ENCODE peak calls at places on chromosomes 3 and 15, in four cellular contexts. One of them, this sample, is unnamed.

GRCh38 chr3:172201136-172201989 is 162.0 kb downstream of the FNDC3B start:
- DNase-seq in A549: peak; percentile 46
- DNase-seq in heart left ventricle: peak; percentile 91
- DNase-seq in GM23338: no peak
- DNase-seq in this sample: peak; percentile 71

GRCh38 chr3:45665101-45665572 is 24.1 kb upstream of the SACM1L start:
- DNase-seq in GM23338: peak; percentile 75
- DNase-seq in heart left ventricle: peak; percentile 52
- DNase-seq in A549: peak; percentile 76
- DNase-seq in this sample: peak; percentile 66

GRCh38 chr15:29773816-29774215 is 48.5 kb downstream of the TJP1 start:
- DNase-seq in heart left ventricle: no peak
- DNase-seq in GM23338: no peak
- DNase-seq in A549: no peak
- DNase-seq in this sample: no peak

GRCh38 chr3:38454179-38454883 is 641 bp downstream of the ACVR2B start:
- DNase-seq in heart left ventricle: no peak
- DNase-seq in A549: peak; percentile 29
- DNase-seq in GM23338: peak; percentile 57
- DNase-seq in this sample: peak; percentile 85

GRCh38 chr3:110646496-110646895 is 425.1 kb upstream of the NECTIN3 start:
- DNase-seq in GM23338: no peak
- DNase-seq in A549: no peak
- DNase-seq in heart left ventricle: no peak
- DNase-seq in this sample: no peak

GRCh38 chr3:46027736-46028397 is 584 bp upstream of the XCR1 start:
- DNase-seq in GM23338: peak; percentile 28
- DNase-seq in heart left ventricle: no peak
- DNase-seq in A549: no peak
- DNase-seq in this sample: no peak

GRCh38 chr3:4828279-4829030 is 150.8 kb upstream of the BHLHE40 start:
- DNase-seq in A549: peak; percentile 42
- DNase-seq in heart left ventricle: peak; percentile 46
- DNase-seq in GM23338: no peak
- DNase-seq in this sample: no peak

GRCh38 chr3:121520510-121520909 is 25.3 kb downstream of the POLQ start:
- DNase-seq in A549: no peak
- DNase-seq in heart left ventricle: no peak
- DNase-seq in GM23338: no peak
- DNase-seq in this sample: no peak

GRCh38 chr3:146903927-146904326 is 298.8 kb upstream of the PLSCR5 start:
- DNase-seq in A549: no peak
- DNase-seq in heart left ventricle: peak; percentile 55
- DNase-seq in GM23338: no peak
- DNase-seq in this sample: no peak

GRCh38 chr3:10530241-10530640 is 24.9 kb upstream of the ATP2B2 start:
- DNase-seq in GM23338: no peak
- DNase-seq in A549: no peak
- DNase-seq in heart left ventricle: no peak
- DNase-seq in this sample: no peak

GRCh38 chr3:171429635-171430034 is 30.6 kb downstream of the TNIK start:
- DNase-seq in A549: no peak
- DNase-seq in GM23338: peak; percentile 76
- DNase-seq in heart left ventricle: no peak
- DNase-seq in this sample: no peak

GRCh38 chr15:99322643-99323405 is 71.5 kb downstream of the LRRC28 start:
- DNase-seq in GM23338: no peak
- DNase-seq in heart left ventricle: no peak
- DNase-seq in A549: peak; percentile 45
- DNase-seq in this sample: no peak

GRCh38 chr3:182046365-182046764 is 334.6 kb downstream of the SOX2 start:
- DNase-seq in heart left ventricle: no peak
- DNase-seq in GM23338: peak; percentile 11
- DNase-seq in A549: no peak
- DNase-seq in this sample: no peak

GRCh38 chr15:40891810-40892448 is 2.3 kb upstream of the VPS18 start:
- DNase-seq in GM23338: peak; percentile 80
- DNase-seq in A549: peak; percentile 61
- DNase-seq in heart left ventricle: no peak
- DNase-seq in this sample: peak; percentile 74

GRCh38 chr15:93034512-93034911 is 54.5 kb downstream of the RGMA start:
- DNase-seq in A549: no peak
- DNase-seq in heart left ventricle: no peak
- DNase-seq in GM23338: no peak
- DNase-seq in this sample: no peak

GRCh38 chr15:47756872-47757271 is 39.6 kb downstream of the SEMA6D start:
- DNase-seq in A549: no peak
- DNase-seq in heart left ventricle: no peak
- DNase-seq in GM23338: no peak
- DNase-seq in this sample: no peak

GRCh38 chr3:179801831-179802230 is 149.0 kb downstream of the USP13 start:
- DNase-seq in heart left ventricle: no peak
- DNase-seq in A549: no peak
- DNase-seq in GM23338: no peak
- DNase-seq in this sample: no peak

GRCh38 chr3:179304605-179305004 is 18.2 kb upstream of the ZNF639 start:
- DNase-seq in GM23338: no peak
- DNase-seq in heart left ventricle: no peak
- DNase-seq in A549: no peak
- DNase-seq in this sample: no peak

GRCh38 chr15:32884136-32884535 is 166.3 kb downstream of the GREM1 start:
- DNase-seq in GM23338: no peak
- DNase-seq in A549: no peak
- DNase-seq in heart left ventricle: no peak
- DNase-seq in this sample: no peak

GRCh38 chr15:62788224-62788623 is 254.3 kb upstream of the TPM1 start:
- DNase-seq in heart left ventricle: no peak
- DNase-seq in A549: no peak
- DNase-seq in GM23338: no peak
- DNase-seq in this sample: no peak

GRCh38 chr3:183819831-183820230 is 5.5 kb downstream of the MAP6D1 start:
- DNase-seq in heart left ventricle: no peak
- DNase-seq in A549: no peak
- DNase-seq in GM23338: peak; percentile 35
- DNase-seq in this sample: no peak

GRCh38 chr3:183824761-183825379 is 507 bp downstream of the MAP6D1 start:
- DNase-seq in heart left ventricle: no peak
- DNase-seq in A549: no peak
- DNase-seq in GM23338: peak; percentile 59
- DNase-seq in this sample: peak; percentile 35

GRCh38 chr3:183825380-183826161 is at the start of gene MAP6D1:
- DNase-seq in A549: peak; percentile 52
- DNase-seq in heart left ventricle: no peak
- DNase-seq in GM23338: peak; percentile 91
- DNase-seq in this sample: peak; percentile 77

GRCh38 chr3:183823963-183824362 is 1.4 kb downstream of the MAP6D1 start:
- DNase-seq in heart left ventricle: no peak
- DNase-seq in A549: no peak
- DNase-seq in GM23338: peak; percentile 39
- DNase-seq in this sample: no peak

DNA sequence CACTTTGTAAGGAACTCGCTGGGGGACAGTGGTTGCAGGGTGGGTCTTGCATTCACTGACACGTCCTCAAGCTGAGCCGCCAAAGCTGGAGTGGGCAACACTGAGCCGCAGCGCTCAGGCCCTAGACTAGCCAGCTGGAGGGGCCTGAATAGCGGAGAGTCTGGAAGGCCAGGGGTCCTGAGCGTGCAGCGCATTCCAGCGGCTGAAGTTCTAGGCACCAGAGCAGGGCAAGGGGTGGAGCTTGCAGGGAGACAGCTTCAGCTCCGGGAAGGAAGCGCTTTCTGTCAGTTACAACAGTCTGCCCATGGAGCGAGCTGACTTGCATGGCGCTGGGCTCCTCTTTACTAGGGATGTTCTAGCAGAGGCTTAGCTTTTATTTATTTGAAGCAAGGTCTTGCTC is 2.7 kb downstream of the MAP6D1 start:
- DNase-seq in heart left ventricle: no peak
- DNase-seq in A549: no peak
- DNase-seq in GM23338: peak; percentile 68
- DNase-seq in this sample: no peak
- H3K27ac ChIP-seq in heart left ventricle: no peak overlapping the region
- H3K27ac ChIP-seq in A549: no peak overlapping the region
- H3K27ac ChIP-seq in GM23338: no peak overlapping the region
- H3K27ac ChIP-seq in this sample: no peak overlapping the region

GRCh38 chr15:73686781-73687256 is 2.6 kb downstream of the CD276 start:
- DNase-seq in GM23338: no peak
- DNase-seq in A549: peak; percentile 17
- DNase-seq in heart left ventricle: no peak
- DNase-seq in this sample: no peak

GRCh38 chr15:73695773-73696640 is 11.8 kb downstream of the CD276 start:
- DNase-seq in A549: no peak
- DNase-seq in GM23338: no peak
- DNase-seq in heart left ventricle: no peak
- DNase-seq in this sample: no peak

GRCh38 chr15:73694419-73694818 is 10.2 kb downstream of the CD276 start:
- DNase-seq in heart left ventricle: peak; percentile 61
- DNase-seq in A549: no peak
- DNase-seq in GM23338: no peak
- DNase-seq in this sample: no peak

GRCh38 chr15:73688455-73688854 is 4.3 kb downstream of the CD276 start:
- DNase-seq in GM23338: no peak
- DNase-seq in A549: no peak
- DNase-seq in heart left ventricle: no peak
- DNase-seq in this sample: peak; percentile 40

GRCh38 chr15:73691398-73691797 is 7.2 kb downstream of the CD276 start:
- DNase-seq in heart left ventricle: peak; percentile 80
- DNase-seq in GM23338: peak; percentile 84
- DNase-seq in A549: no peak
- DNase-seq in this sample: no peak
- TF ChIP-seq CTCF in heart left ventricle: peak; percentile 31
- TF ChIP-seq CTCF in GM23338: peak; percentile 25
- TF ChIP-seq CTCF in A549: no peak
- TF ChIP-seq CTCF in this sample: no peak

GRCh38 chr15:100981086-100981485 is 61.9 kb downstream of the LRRK1 start:
- DNase-seq in GM23338: no peak
- DNase-seq in A549: no peak
- DNase-seq in heart left ventricle: no peak
- DNase-seq in this sample: no peak
- H3K4me1 ChIP-seq in GM23338: peaks cover 6% of the 10 kb centered on the region
- H3K4me1 ChIP-seq in A549: peaks cover 8% of the 10 kb centered on the region
- H3K4me1 ChIP-seq in heart left ventricle: no peaks in the 10 kb centered on the region
- H3K4me1 ChIP-seq in this sample: peaks cover 4% of the 10 kb centered on the region

GRCh38 chr3:119589087-119589773 is 8.5 kb upstream of the PLA1A start:
- DNase-seq in heart left ventricle: no peak
- DNase-seq in GM23338: peak; percentile 24
- DNase-seq in A549: no peak
- DNase-seq in this sample: no peak
- H3K27ac ChIP-seq in heart left ventricle: no peak overlapping the region
- H3K27ac ChIP-seq in GM23338: no peak overlapping the region
- H3K27ac ChIP-seq in A549: no peak overlapping the region
- H3K27ac ChIP-seq in this sample: no peak overlapping the region

GRCh38 chr3:136753112-136753939 is 1.1 kb upstream of the STAG1 start:
- DNase-seq in heart left ventricle: no peak
- DNase-seq in GM23338: no peak
- DNase-seq in A549: no peak
- DNase-seq in this sample: no peak
- TF ChIP-seq CTCF in heart left ventricle: peak; percentile 50
- TF ChIP-seq CTCF in GM23338: no peak
- TF ChIP-seq CTCF in A549: peak; percentile 5
- TF ChIP-seq CTCF in this sample: no peak

DNA sequence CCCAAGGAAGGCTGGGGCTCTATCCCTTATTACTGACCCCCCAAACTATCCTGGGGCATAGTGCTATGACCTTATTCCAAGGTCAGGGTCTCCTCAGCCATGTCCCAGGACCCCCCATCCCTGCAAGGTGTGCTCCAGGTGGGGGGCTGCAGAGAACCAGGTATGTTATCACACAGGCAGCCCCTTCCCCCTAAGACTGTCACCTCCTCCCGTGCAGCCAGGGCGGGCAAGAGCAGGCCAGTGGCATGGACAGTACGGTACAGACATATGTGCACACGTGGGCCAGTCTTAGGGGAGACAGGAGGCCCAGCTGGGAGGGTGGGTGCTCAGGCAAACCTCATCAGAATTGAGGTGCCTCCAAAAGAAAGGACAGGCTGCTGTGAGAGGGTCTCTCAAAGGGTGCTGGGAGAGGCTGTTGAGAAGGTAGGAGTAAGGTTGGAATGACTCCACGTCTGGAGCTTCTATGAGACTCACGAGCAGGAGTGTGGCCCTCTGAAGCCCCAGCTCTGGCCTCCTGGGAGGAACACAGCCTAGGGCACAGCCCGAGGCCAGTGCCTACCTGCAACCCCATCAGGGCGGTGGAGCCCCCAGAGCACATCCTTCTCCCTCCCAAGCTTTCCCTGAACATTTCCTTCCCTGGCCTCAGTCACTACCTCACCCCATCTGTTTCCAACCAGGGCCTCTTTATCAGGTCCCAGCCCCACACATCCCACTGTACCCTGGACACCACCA is 1.7 kb upstream of the COL7A1 start:
- DNase-seq in heart left ventricle: no peak
- DNase-seq in A549: no peak
- DNase-seq in GM23338: no peak
- DNase-seq in this sample: no peak
- H3K4me1 ChIP-seq in heart left ventricle: peaks cover 59% of the 10 kb centered on the region
- H3K4me1 ChIP-seq in A549: peaks cover 63% of the 10 kb centered on the region
- H3K4me1 ChIP-seq in GM23338: peaks cover 17% of the 10 kb centered on the region
- H3K4me1 ChIP-seq in this sample: no peaks in the 10 kb centered on the region